ENCODE peak calls at places on chromosome 13, in five cellular contexts. J is stimulated activated CD4-positive, alpha-beta T cell treated with anti-CD3 and anti-CD28 coated beads, Interleukin-15, amount 100 ng/mL, for 1 hour; L is memory B cell; Z is sciatic nerve; V is lower leg skin. P is an unnamed sample.

GRCh38 chr13:43835701-43836100 is 43.8 kb downstream of the CCDC122 start:
- DNase-seq in Z (no peak), J (no peak), V (no peak), L (no peak), P (no peak)

GRCh38 chr13:57640582-57640981 is 9.0 kb downstream of the PCDH17 start:
- DNase-seq in Z (no peak), V (no peak), L (no peak), J (no peak), P (no peak)

GRCh38 chr13:57858376-57858775 is 226.8 kb downstream of the PCDH17 start:
- DNase-seq in V (no peak), Z (no peak), J (no peak), L (no peak), P (no peak)

GRCh38 chr13:112466132-112467025 is 90.2 kb downstream of the SPACA7 start:
- DNase-seq in J (no peak), V (no peak), Z (no peak), L (no peak), P (no peak)

GRCh38 chr13:111642156-111642767 is 321.8 kb downstream of the TEX29 start:
- DNase-seq in Z (no peak), L (no peak), J (no peak), V (peak), P (no peak)

GRCh38 chr13:98089246-98089645 is 53.6 kb upstream of the FARP1 start:
- DNase-seq in L (no peak), J (no peak), Z (no peak), V (no peak), P (no peak)

GRCh38 chr13:83414393-83414792 is 467.9 kb downstream of the SLITRK1 start:
- DNase-seq in J (no peak), V (no peak), Z (no peak), L (no peak), P (no peak)

GRCh38 chr13:107043016-107043957 is 475.4 kb upstream of the ARGLU1 start:
- DNase-seq in J (no peak), Z (no peak), L (no peak), V (no peak), P (peak)

GRCh38 chr13:75194717-75195116 is 287.3 kb downstream of the TBC1D4 start:
- DNase-seq in Z (no peak), J (no peak), L (no peak), V (no peak), P (no peak)

GRCh38 chr13:38871275-38871674 is 119.4 kb downstream of the STOML3 start:
- DNase-seq in L (no peak), J (no peak), V (no peak), Z (no peak), P (no peak)

GRCh38 chr13:93736111-93736510 is 509.5 kb downstream of the GPC6 start:
- DNase-seq in J (no peak), L (no peak), Z (no peak), V (no peak), P (no peak)

GRCh38 chr13:113474179-113474578 is 16.3 kb downstream of the DCUN1D2 start:
- DNase-seq in L (no peak), Z (no peak), V (peak), J (no peak), P (no peak)

GRCh38 chr13:113135281-113135760 is 12.7 kb downstream of the F10 start:
- DNase-seq in V (no peak), Z (no peak), J (no peak), L (no peak), P (no peak)

GRCh38 chr13:34926513-34926912 is 15.6 kb upstream of the NBEA start:
- DNase-seq in L (no peak), J (no peak), V (no peak), Z (no peak), P (no peak)

GRCh38 chr13:43546260-43546659 is 240.5 kb downstream of the ENOX1 start:
- DNase-seq in L (no peak), V (no peak), Z (no peak), J (no peak), P (no peak)

GRCh38 chr13:59880468-59880867 is 283.3 kb downstream of the DIAPH3 start:
- DNase-seq in J (no peak), L (no peak), Z (no peak), V (no peak), P (no peak)

GRCh38 chr13:71865858-71866172 is 1.2 kb downstream of the DACH1 start:
- DNase-seq in J (no peak), Z (peak), V (no peak), L (no peak), P (peak)

P was measured in NCI-H1105 treated with DMSO at 0.1 percent for 48 hours.